ENCODE peak calls at places on chromosomes 5 and 9, in eight cellular contexts. Y is fibroblast of the aortic adventitia, Q is AG04450, D is IMR-90, F is astrocyte of the cerebellum, J is GM12865, I is cardiac muscle cell, W is heart left ventricle. U is an unnamed sample.

GRCh38 chr9:91857831-91858669 is 92.0 kb downstream of the ROR2 start:
- DNase-seq in Y (no peak), J (no peak), I (no peak), Q (no peak), F (no peak), D (no peak), W (no peak), U (no peak)

GRCh38 chr9:120730661-120731514 is 16.6 kb upstream of the MEGF9 start:
- DNase-seq in W (peak; percentile 62), Y (peak; percentile 97), Q (peak; percentile 91), F (peak; percentile 95), D (peak; percentile 96), I (peak; percentile 84), J (peak; percentile 57), U (peak; percentile 63)

GRCh38 chr5:6767481-6768063 is 54.3 kb downstream of the TENT4A start:
- DNase-seq in J (no peak), Y (no peak), F (no peak), Q (no peak), I (no peak), W (no peak), D (no peak), U (no peak)

GRCh38 chr5:34703767-34704324 is 47.7 kb downstream of the RAI14 start:
- DNase-seq in F (no peak), I (no peak), W (no peak), Q (no peak), D (no peak), J (no peak), Y (no peak), U (no peak)

GRCh38 chr5:174624754-174625506 is 99.5 kb upstream of the MSX2 start:
- DNase-seq in Y (no peak), J (no peak), I (peak; percentile 81), D (peak; percentile 41), Q (no peak), F (no peak), W (no peak), U (no peak)

GRCh38 chr9:105257767-105258166 is 13.3 kb downstream of the SLC44A1 start:
- DNase-seq in I (no peak), W (no peak), Q (no peak), F (no peak), Y (no peak), D (no peak), J (no peak), U (no peak)

GRCh38 chr9:133880851-133881634 is 111.1 kb downstream of the VAV2 start:
- DNase-seq in F (no peak), Y (no peak), J (no peak), I (peak; percentile 42), D (peak; percentile 29), W (no peak), Q (no peak), U (peak; percentile 57)

GRCh38 chr9:22144226-22144625 is 135.1 kb upstream of the CDKN2B start:
- DNase-seq in Y (no peak), J (no peak), I (no peak), W (no peak), F (no peak), D (peak; percentile 2), Q (no peak), U (no peak)

GRCh38 chr5:15695171-15695676 is 195.2 kb downstream of the FBXL7 start:
- DNase-seq in W (no peak), D (peak; percentile 50), I (peak; percentile 37), Y (peak; percentile 50), F (no peak), J (no peak), Q (no peak), U (no peak)

GRCh38 chr5:74934949-74935751 is 69.0 kb upstream of the FAM169A start:
- DNase-seq in J (peak; percentile 22), W (no peak), I (peak; percentile 65), F (peak; percentile 49), D (peak; percentile 50), Q (no peak), Y (peak; percentile 33), U (no peak)

GRCh38 chr9:127520941-127521918 is 69.9 kb downstream of the LRSAM1 start:
- DNase-seq in D (peak; percentile 83), F (peak; percentile 57), Y (peak; percentile 88), W (no peak), I (peak; percentile 93), J (no peak), Q (no peak), U (peak; percentile 34)

GRCh38 chr9:93262537-93263310 is 78.8 kb downstream of the WNK2 start:
- DNase-seq in I (no peak), D (no peak), W (peak; percentile 51), Q (no peak), F (no peak), Y (no peak), J (no peak), U (no peak)

GRCh38 chr9:75941577-75942311 is 51.3 kb downstream of the PCSK5 start:
- DNase-seq in W (no peak), I (no peak), F (no peak), Y (no peak), J (no peak), D (no peak), Q (no peak), U (no peak)

GRCh38 chr5:107063511-107063910 is 607.2 kb downstream of the EFNA5 start:
- DNase-seq in D (peak; percentile 10), I (no peak), W (no peak), F (no peak), J (no peak), Q (no peak), Y (no peak), U (no peak)

GRCh38 chr5:120446896-120447295 is 17.2 kb upstream of the PRR16 start:
- DNase-seq in F (no peak), W (no peak), Q (no peak), I (no peak), J (no peak), Y (no peak), D (no peak), U (no peak)

GRCh38 chr5:133919148-133920136 is 49.0 kb downstream of the C5orf15 start:
- DNase-seq in Q (no peak), W (no peak), Y (no peak), J (no peak), D (no peak), F (no peak), I (no peak), U (no peak)

GRCh38 chr5:180367991-180368390 is 14.9 kb upstream of the GFPT2 start:
- DNase-seq in D (no peak), I (no peak), Q (no peak), J (no peak), W (no peak), Y (no peak), F (no peak), U (no peak)

GRCh38 chr5:147382776-147383175 is 127.1 kb downstream of the DPYSL3 start:
- DNase-seq in I (peak; percentile 54), D (no peak), W (no peak), F (no peak), Q (no peak), Y (no peak), J (no peak), U (no peak)

GRCh38 chr5:154157483-154158378 is 32.8 kb upstream of the GALNT10 start:
- DNase-seq in Q (no peak), J (no peak), Y (no peak), W (no peak), F (no peak), I (peak; percentile 13), D (no peak), U (no peak)

GRCh38 chr5:153658606-153659005 is 168.1 kb downstream of the GRIA1 start:
- DNase-seq in F (no peak), Y (no peak), W (no peak), I (no peak), Q (no peak), D (no peak), J (no peak), U (no peak)

GRCh38 chr5:122715095-122715494 is 59.8 kb upstream of the SNX2 start:
- DNase-seq in I (peak; percentile 52), J (no peak), W (no peak), Y (peak; percentile 48), F (no peak), Q (no peak), D (peak; percentile 6), U (no peak)

GRCh38 chr9:131441441-131441840 is 47.6 kb downstream of the PRRC2B start:
- DNase-seq in F (no peak), Y (no peak), D (no peak), I (no peak), J (peak; percentile 34), W (no peak), Q (no peak), U (no peak)

GRCh38 chr9:86406366-86406765 is 52.2 kb upstream of the TUT7 start:
- DNase-seq in Q (peak; percentile 71), J (no peak), Y (peak; percentile 74), F (no peak), W (no peak), D (peak; percentile 88), I (peak; percentile 69), U (no peak)
- H3K4me3 ChIP-seq in Q (no peak overlapping the region), J (no peak overlapping the region), Y (no peak overlapping the region), F (no peak overlapping the region), W (no peak overlapping the region), D (peak overlapping the region; percentile 8), I (no peak overlapping the region), U (no peak overlapping the region)

DNA sequence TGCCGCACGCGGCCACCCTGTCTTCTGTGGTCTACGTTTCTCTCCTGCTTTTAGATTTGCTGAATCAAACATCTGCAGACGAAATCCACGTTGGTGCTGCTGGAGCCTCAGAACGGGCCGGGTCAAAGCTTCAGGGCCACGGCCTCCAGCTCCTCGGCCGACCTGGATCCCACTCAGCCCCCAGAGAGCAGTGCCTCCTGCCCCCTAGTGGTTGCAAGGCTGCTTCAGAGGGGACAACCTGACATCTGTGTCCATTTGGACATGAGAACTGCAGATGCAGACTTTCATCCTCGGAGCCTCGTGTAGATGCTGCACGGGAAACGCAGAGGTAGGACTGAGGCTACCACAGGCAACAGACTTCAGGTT is 23.0 kb upstream of the SLC6A3 start:
- DNase-seq in J (no peak), I (peak; percentile 29), F (no peak), D (no peak), Y (peak; percentile 7), Q (no peak), W (peak; percentile 27), U (no peak)
- H3K4me3 ChIP-seq in J (no peak overlapping the region), I (no peak overlapping the region), F (no peak overlapping the region), D (no peak overlapping the region), Y (no peak overlapping the region), Q (no peak overlapping the region), W (no peak overlapping the region), U (no peak overlapping the region)

GRCh38 chr9:97848582-97849237 is 4.3 kb upstream of the FOXE1 start:
- DNase-seq in W (peak; percentile 45), F (no peak), Y (no peak), D (peak; percentile 3), J (no peak), I (no peak), Q (no peak), U (no peak)
- H3K4me3 ChIP-seq in W (no peak overlapping the region), F (no peak overlapping the region), Y (peak overlapping the region; percentile 25), D (peak overlapping the region; percentile 13), J (peak overlapping the region; percentile 23), I (no peak overlapping the region), Q (peak overlapping the region; percentile 7), U (no peak overlapping the region)

GRCh38 chr5:101678494-101679193 is 617.4 kb downstream of the SLCO4C1 start:
- DNase-seq in Y (peak; percentile 61), J (peak; percentile 54), Q (peak; percentile 26), F (peak; percentile 60), I (peak; percentile 60), W (no peak), D (peak; percentile 47), U (peak; percentile 62)
- H3K4me3 ChIP-seq in Y (no peak overlapping the region), J (no peak overlapping the region), Q (no peak overlapping the region), F (no peak overlapping the region), I (no peak overlapping the region), W (no peak overlapping the region), D (no peak overlapping the region), U (no peak overlapping the region)